ENCODE peak calls at places on chromosomes 1 and 21, in four cellular contexts. R is activated naive CD8-positive, alpha-beta T cell treated with anti-CD3 and anti-CD28 coated beads for 36 hours; H is Calu3; K is chondrocyte. U is an unnamed sample.

GRCh38 chr1:64242895-64243756 is 39.7 kb downstream of the UBE2U start:
- DNase-seq in R (no peak), H (no peak), K (no peak), U (no peak)

GRCh38 chr1:156097499-156098178 is 15.4 kb upstream of the MEX3A start:
- DNase-seq in R (peak), K (no peak), H (no peak), U (no peak)

GRCh38 chr1:175628548-175629317 is 114.7 kb downstream of the TNR start:
- DNase-seq in H (no peak), K (no peak), R (no peak), U (no peak)

GRCh38 chr1:54230507-54231339 is 30.8 kb downstream of the MRPL37 start:
- DNase-seq in K (peak), R (peak), H (no peak), U (no peak)

GRCh38 chr1:161307230-161307768 is 2.5 kb downstream of the MPZ start:
- DNase-seq in H (no peak), K (no peak), R (no peak), U (peak)

GRCh38 chr1:180742663-180743062 is 110.8 kb downstream of the XPR1 start:
- DNase-seq in K (no peak), R (no peak), H (no peak), U (no peak)

GRCh38 chr21:36065497-36066036 is 4.3 kb upstream of the CBR1 start:
- DNase-seq in K (no peak), H (no peak), R (peak), U (peak)

GRCh38 chr1:27127419-27127818 is 27.5 kb downstream of the SLC9A1 start:
- DNase-seq in R (no peak), K (no peak), H (no peak), U (no peak)

GRCh38 chr1:12113433-12114339 is 50.6 kb downstream of the TNFRSF8 start:
- DNase-seq in H (no peak), K (peak), R (no peak), U (no peak)

GRCh38 chr1:204746838-204747442 is 61.4 kb upstream of the LRRN2 start:
- DNase-seq in H (peak), K (no peak), R (peak), U (peak)

GRCh38 chr1:23585321-23586022 is 26.2 kb upstream of the ID3 start:
- DNase-seq in R (no peak), K (no peak), H (no peak), U (no peak)

GRCh38 chr1:65068202-65069011 is 79.6 kb upstream of the AK4 start:
- DNase-seq in K (no peak), H (peak), R (no peak), U (peak)

GRCh38 chr21:39657091-39657689 is 44.5 kb downstream of the B3GALT5 start:
- DNase-seq in K (no peak), H (peak), R (no peak), U (no peak)

GRCh38 chr21:39630191-39630591 is 17.5 kb downstream of the B3GALT5 start:
- DNase-seq in R (no peak), H (peak), K (no peak), U (no peak)

GRCh38 chr1:153030895-153031294 is at the start of gene SPRR1B:
- DNase-seq in H (peak), R (no peak), K (no peak), U (no peak)

GRCh38 chr1:23126801-23127200 is 41.9 kb downstream of the LUZP1 start:
- DNase-seq in H (no peak), K (no peak), R (no peak), U (no peak)

GRCh38 chr1:214002472-214002871 is 14.7 kb downstream of the PROX1 start:
- DNase-seq in H (no peak), R (no peak), K (no peak), U (no peak)

GRCh38 chr1:154320882-154321608 is at the start of gene AQP10:
- DNase-seq in R (no peak), K (no peak), H (no peak), U (no peak)

GRCh38 chr21:38306407-38306806 is 49.6 kb downstream of the KCNJ15 start:
- DNase-seq in R (no peak), K (no peak), H (no peak), U (no peak)

GRCh38 chr1:96756789-96757188 is 35.2 kb downstream of the PTBP2 start:
- DNase-seq in K (no peak), R (no peak), H (no peak), U (no peak)

GRCh38 chr1:41891403-41891896 is 27.3 kb downstream of the HIVEP3 start:
- DNase-seq in K (no peak), H (peak), R (peak), U (peak)

GRCh38 chr1:71089536-71090270 is 8.9 kb upstream of the ZRANB2 start:
- DNase-seq in R (no peak), K (no peak), H (no peak), U (no peak)

GRCh38 chr1:230986976-230987375 is 8.1 kb downstream of the ARV1 start:
- DNase-seq in K (no peak), R (no peak), H (no peak), U (no peak)

GRCh38 chr1:108107658-108108057 is 92.5 kb downstream of the SLC25A24 start:
- DNase-seq in R (peak), H (no peak), K (no peak), U (peak)

GRCh38 chr21:38925923-38926322 is 120.2 kb downstream of the ETS2 start:
- DNase-seq in H (no peak), R (no peak), K (no peak), U (peak)

GRCh38 chr1:50060279-50060678 is 36.5 kb upstream of the AGBL4 start:
- DNase-seq in R (no peak), H (peak), K (no peak), U (no peak)

GRCh38 chr1:110136911-110137310 is 13.4 kb upstream of the SLC6A17 start:
- DNase-seq in K (no peak), H (peak), R (peak), U (peak)

GRCh38 chr1:173488001-173488400 is 10.9 kb downstream of the PRDX6 start:
- DNase-seq in H (no peak), R (no peak), K (no peak), U (no peak)

GRCh38 chr1:90640325-90640724 is 76.8 kb downstream of the BARHL2 start:
- DNase-seq in K (no peak), H (no peak), R (no peak), U (peak)

GRCh38 chr1:222918746-222919477 is 104.1 kb downstream of the DISP1 start:
- DNase-seq in H (no peak), K (no peak), R (no peak), U (no peak)

GRCh38 chr1:68421350-68421749 is 28.4 kb downstream of the RPE65 start:
- DNase-seq in K (no peak), R (no peak), H (no peak), U (no peak)

GRCh38 chr1:74858136-74858535 is 125.2 kb downstream of the TYW3 start:
- DNase-seq in K (no peak), R (no peak), H (no peak), U (no peak)

GRCh38 chr1:66944330-66945274 is 19.8 kb downstream of the MIER1 start:
- DNase-seq in K (no peak), H (peak), R (no peak), U (no peak)

GRCh38 chr1:36108314-36108713 is 16.7 kb downstream of the COL8A2 start:
- DNase-seq in H (no peak), R (no peak), K (peak), U (no peak)

GRCh38 chr1:84842748-84843231 is 50.2 kb downstream of the LPAR3 start:
- DNase-seq in R (no peak), H (no peak), K (no peak), U (no peak)

GRCh38 chr1:12001996-12002493 is 17.3 kb upstream of the MIIP start:
- DNase-seq in K (no peak), H (no peak), R (no peak), U (no peak)

GRCh38 chr1:17061486-17062271 is 7.8 kb upstream of the SDHB start:
- DNase-seq in R (no peak), H (no peak), K (no peak), U (no peak)

GRCh38 chr1:105664495-105664894 is 1392.0 kb upstream of the PRMT6 start:
- DNase-seq in H (no peak), R (no peak), K (no peak), U (no peak)

GRCh38 chr1:54545916-54546635 is 2.0 kb upstream of the ACOT11 start:
- DNase-seq in K (no peak), H (no peak), R (no peak), U (no peak)